ENCODE peak calls at places on chromosomes 7 and 10, in eight cellular contexts. S, Y, Q, F, U, V, L and E are unnamed samples.

GRCh38 chr7:148135106-148135505 is 455.5 kb upstream of the C7orf33 start:
- DNase-seq in S (no peak), Y (no peak), Q (no peak), F (no peak), U (no peak), V (no peak), L (no peak), E (no peak)

GRCh38 chr10:43284341-43284910 is 17.6 kb upstream of the RASGEF1A start:
- DNase-seq in S (no peak), Y (no peak), Q (no peak), F (peak), U (peak), V (no peak), L (no peak), E (no peak)

GRCh38 chr10:64036306-64036930 is 515.2 kb downstream of the REEP3 start:
- DNase-seq in S (no peak), Y (no peak), Q (no peak), F (no peak), U (no peak), V (no peak), L (no peak), E (no peak)

GRCh38 chr10:110845756-110846620 is 25.7 kb upstream of the PDCD4 start:
- DNase-seq in S (no peak), Y (no peak), Q (no peak), F (no peak), U (peak), V (no peak), L (no peak), E (no peak)

GRCh38 chr10:84499846-84500245 is 171.5 kb downstream of the CCSER2 start:
- DNase-seq in S (peak), Y (no peak), Q (no peak), F (peak), U (no peak), V (no peak), L (no peak), E (no peak)

GRCh38 chr10:43781480-43782361 is 133.0 kb upstream of the ZNF32 start:
- DNase-seq in S (peak), Y (no peak), Q (no peak), F (no peak), U (no peak), V (no peak), L (no peak), E (peak)

GRCh38 chr7:149320313-149321124 is 58.5 kb downstream of the ZNF783 start:
- DNase-seq in S (no peak), Y (no peak), Q (no peak), F (no peak), U (no peak), V (no peak), L (no peak), E (no peak)

GRCh38 chr10:12235116-12235694 is 39.2 kb downstream of the CDC123 start:
- DNase-seq in S (no peak), Y (no peak), Q (no peak), F (no peak), U (no peak), V (no peak), L (no peak), E (no peak)

GRCh38 chr10:49050338-49050737 is 65.0 kb downstream of the VSTM4 start:
- DNase-seq in S (no peak), Y (no peak), Q (no peak), F (no peak), U (no peak), V (no peak), L (no peak), E (peak)

GRCh38 chr10:4902571-4903011 is 60.6 kb upstream of the AKR1C1 start:
- DNase-seq in S (no peak), Y (no peak), Q (peak), F (no peak), U (peak), V (no peak), L (no peak), E (peak)

GRCh38 chr10:33791295-33791694 is 456.8 kb upstream of the NRP1 start:
- DNase-seq in S (peak), Y (no peak), Q (peak), F (no peak), U (no peak), V (no peak), L (no peak), E (no peak)

GRCh38 chr10:33793793-33794192 is 459.3 kb upstream of the NRP1 start:
- DNase-seq in S (no peak), Y (no peak), Q (no peak), F (no peak), U (no peak), V (no peak), L (no peak), E (no peak)

GRCh38 chr10:33795529-33795928 is 461.1 kb upstream of the NRP1 start:
- DNase-seq in S (no peak), Y (no peak), Q (no peak), F (no peak), U (no peak), V (no peak), L (no peak), E (no peak)

GRCh38 chr10:33790506-33791283 is 456.2 kb upstream of the NRP1 start:
- DNase-seq in S (peak), Y (no peak), Q (no peak), F (no peak), U (no peak), V (no peak), L (no peak), E (no peak)
- TF ChIP-seq CTCF in S (no peak), Y (no peak), Q (no peak), F (no peak), U (no peak), V (no peak), L (no peak), E (no peak)

GRCh38 chr7:44999245-45000095 is 531 bp upstream of the CCM2 start:
- DNase-seq in S (peak), Y (peak), Q (peak), F (peak), U (peak), V (peak), L (peak), E (peak)
- TF ChIP-seq CTCF in S (no peak), Y (no peak), Q (no peak), F (no peak), U (no peak), V (peak), L (peak), E (no peak)

DNA sequence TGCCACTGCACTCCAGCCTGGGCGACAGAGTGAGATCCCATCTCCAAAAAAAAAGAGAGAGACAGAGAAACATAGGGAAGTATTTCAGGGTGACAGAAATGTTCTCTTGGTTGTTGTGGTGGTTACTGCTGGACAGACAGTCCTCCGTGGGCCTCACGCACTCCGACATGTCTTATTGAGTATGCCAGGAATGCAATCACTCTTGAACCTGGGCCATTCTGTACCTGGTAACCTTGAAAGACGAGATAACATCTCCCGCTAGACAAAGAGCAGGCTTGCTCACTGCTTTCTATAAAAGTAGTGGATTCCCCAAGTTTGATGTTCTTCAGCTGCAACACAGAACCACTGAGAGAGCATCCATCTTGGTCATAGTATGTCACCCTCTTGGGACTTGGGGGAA is 6.7 kb downstream of the CACUL1 start:
- DNase-seq in S (no peak), Y (no peak), Q (no peak), F (no peak), U (no peak), V (no peak), L (no peak), E (no peak)
- TF ChIP-seq CTCF in S (no peak), Y (no peak), Q (no peak), F (no peak), U (no peak), V (no peak), L (no peak), E (no peak)

GRCh38 chr7:100600222-100601038 is 1.7 kb upstream of the PCOLCE start:
- DNase-seq in S (no peak), Y (no peak), Q (no peak), F (peak), U (no peak), V (no peak), L (no peak), E (no peak)
- TF ChIP-seq CTCF in S (no peak), Y (no peak), Q (no peak), F (no peak), U (no peak), V (no peak), L (no peak), E (no peak)